ENCODE peak calls at places on chromosomes 11 and 22, in eight cellular contexts. Q is right atrium auricular region, I is IMR-90, V is upper lobe of left lung, Z is A673, C is neural progenitor cell, N is hepatocyte, H is sigmoid colon. A is an unnamed sample. For H3K36me3, the result is how much of the 10 kb centered on the place peaks cover.

GRCh38 chr22:17767236-17768065 is 6.8 kb downstream of the BID start:
- DNase-seq in Q (no peak), I (no peak), V (no peak), Z (no peak), C (no peak), N (no peak), H (no peak), A (no peak)

GRCh38 chr11:81036168-81036870 is 1595.5 kb upstream of the TENM4 start:
- DNase-seq in Q (no peak), I (no peak), V (no peak), Z (peak), C (no peak), N (peak), H (no peak), A (no peak)

GRCh38 chr11:119782673-119783072 is 53.7 kb upstream of the NECTIN1 start:
- DNase-seq in Q (no peak), I (peak), V (no peak), Z (no peak), C (peak), N (no peak), H (no peak), A (no peak)

GRCh38 chr11:39139581-39139980 is 2319.9 kb downstream of the LRRC4C start:
- DNase-seq in Q (no peak), I (no peak), V (no peak), Z (peak), C (no peak), N (no peak), H (no peak), A (no peak)

GRCh38 chr11:91922846-91923245 is 301.8 kb upstream of the FAT3 start:
- DNase-seq in Q (no peak), I (no peak), V (no peak), Z (no peak), C (no peak), N (no peak), H (no peak), A (no peak)

GRCh38 chr22:29979645-29980303 is 96.8 kb downstream of the MTMR3 start:
- DNase-seq in Q (no peak), I (no peak), V (no peak), Z (no peak), C (no peak), N (no peak), H (no peak), A (no peak)

GRCh38 chr11:116471608-116472007 is 301.2 kb downstream of the BUD13 start:
- DNase-seq in Q (no peak), I (peak), V (no peak), Z (no peak), C (no peak), N (peak), H (no peak), A (no peak)

GRCh38 chr11:5291207-5291838 is 10.4 kb downstream of the OR51B4 start:
- DNase-seq in Q (no peak), I (peak), V (no peak), Z (peak), C (peak), N (peak), H (no peak), A (peak)

GRCh38 chr11:44961894-44962293 is 11.2 kb upstream of the TP53I11 start:
- DNase-seq in Q (no peak), I (no peak), V (no peak), Z (no peak), C (no peak), N (no peak), H (no peak), A (no peak)

GRCh38 chr11:106021181-106021966 is 666 bp downstream of the MSANTD4 start:
- DNase-seq in Q (no peak), I (peak), V (no peak), Z (peak), C (no peak), N (peak), H (no peak), A (peak)

GRCh38 chr11:122399375-122399774 is 256.1 kb upstream of the UBASH3B start:
- DNase-seq in Q (no peak), I (no peak), V (no peak), Z (no peak), C (no peak), N (no peak), H (no peak), A (no peak)

GRCh38 chr11:44005076-44005800 is 42.5 kb upstream of the ACCSL start:
- DNase-seq in Q (peak), I (no peak), V (no peak), Z (peak), C (peak), N (no peak), H (peak), A (peak)

DNA sequence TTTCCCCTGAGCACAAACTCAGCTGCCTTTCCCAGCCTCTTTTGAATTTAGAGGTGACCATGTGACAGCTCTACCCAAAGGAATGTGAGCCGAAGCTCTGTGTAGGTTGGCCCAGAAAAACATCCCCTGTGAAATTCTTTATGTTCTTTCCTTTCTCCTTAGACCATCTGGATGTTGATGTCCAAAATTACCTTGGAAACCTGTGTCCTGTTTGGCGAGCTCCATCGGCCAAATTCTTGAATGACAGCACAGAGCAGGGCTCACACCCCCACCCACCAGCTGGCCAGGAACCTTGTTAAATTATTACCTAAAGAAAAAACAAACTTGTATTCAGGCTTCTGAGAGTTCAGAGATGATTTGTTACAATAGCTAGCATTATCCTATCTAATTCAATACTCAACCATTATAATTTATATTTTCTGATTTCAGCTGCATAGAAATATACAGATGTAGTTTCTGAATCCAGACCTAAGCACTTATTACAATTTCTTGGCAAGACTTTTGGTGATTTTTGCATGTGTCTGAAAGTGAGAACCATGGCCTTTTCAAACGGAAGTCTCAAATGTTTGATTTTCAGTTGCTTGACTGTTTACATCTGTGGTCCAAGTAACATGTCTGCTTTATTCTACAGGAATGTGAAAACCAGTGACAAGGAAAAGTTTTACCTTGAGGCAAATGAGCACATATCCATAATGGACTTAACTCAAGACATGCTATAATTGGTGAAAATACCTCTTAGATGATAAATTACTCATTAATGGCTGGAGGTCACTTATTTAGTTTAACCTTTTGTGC is 554.2 kb downstream of the NTM start:
- DNase-seq in Q (no peak), I (peak), V (no peak), Z (no peak), C (no peak), N (no peak), H (no peak), A (no peak)
- H3K27ac ChIP-seq in Q (peak), I (no peak), V (no peak), Z (no peak), C (no peak), N (no peak), H (no peak), A (no peak)

GRCh38 chr11:61793829-61794204 is 1.1 kb downstream of the FEN1 start:
- DNase-seq in Q (no peak), I (no peak), V (no peak), Z (peak), C (no peak), N (no peak), H (no peak), A (no peak)

GRCh38 chr11:61794579-61794978 is 1.9 kb downstream of the FEN1 start:
- DNase-seq in Q (no peak), I (no peak), V (no peak), Z (no peak), C (no peak), N (no peak), H (no peak), A (no peak)

GRCh38 chr11:61793084-61793828 is 545 bp downstream of the FEN1 start:
- DNase-seq in Q (no peak), I (no peak), V (no peak), Z (no peak), C (peak), N (no peak), H (no peak), A (peak)

GRCh38 chr11:61791737-61792309 is 576 bp downstream of the TMEM258 start:
- DNase-seq in Q (peak), I (peak), V (peak), Z (peak), C (peak), N (peak), H (peak), A (peak)

DNA sequence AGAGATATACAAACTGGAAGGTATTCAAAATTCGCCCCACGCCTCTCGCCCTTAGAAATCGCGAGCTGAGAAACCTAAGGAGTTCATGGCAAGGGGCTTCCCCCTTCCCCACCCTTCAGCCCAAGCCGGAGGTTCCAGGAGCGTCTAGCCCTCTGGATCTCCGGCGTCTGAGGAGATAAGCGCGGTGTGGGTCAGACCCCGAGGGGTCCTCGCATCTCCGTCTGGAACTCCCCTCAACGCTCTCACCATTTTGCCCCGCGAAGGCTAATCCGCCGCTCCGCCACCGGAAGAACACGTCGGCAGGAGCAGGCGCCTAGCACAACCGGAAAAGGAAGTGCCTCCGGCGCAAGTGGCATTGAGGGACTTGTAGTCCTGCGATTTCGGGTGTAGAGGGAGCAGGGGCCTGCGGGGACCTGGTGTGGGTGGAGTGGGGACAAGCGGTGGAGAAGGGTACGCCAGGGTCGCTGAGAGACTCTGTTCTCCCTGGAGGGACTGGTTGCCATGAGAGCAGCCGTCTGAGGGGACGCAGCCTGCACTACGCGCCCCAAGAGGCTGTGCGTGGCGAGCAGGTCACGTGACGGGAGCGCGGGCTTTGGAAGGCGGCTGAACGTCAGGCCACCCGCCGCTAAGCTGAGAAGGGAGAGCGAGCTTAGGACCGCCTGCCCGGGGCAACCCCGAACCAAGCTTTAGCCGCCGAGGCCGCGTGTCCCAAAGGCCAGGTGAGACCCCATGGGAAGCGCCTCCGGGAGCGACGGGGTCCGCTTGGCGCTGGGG is at the start of the genes FEN1 and TMEM258:
- DNase-seq in Q (peak), I (peak), V (peak), Z (peak), C (peak), N (peak), H (peak), A (peak)
- TF ChIP-seq CTCF in Q (no peak), I (peak), V (no peak), Z (no peak), C (no peak), N (no peak), H (no peak), A (no peak)

DNA sequence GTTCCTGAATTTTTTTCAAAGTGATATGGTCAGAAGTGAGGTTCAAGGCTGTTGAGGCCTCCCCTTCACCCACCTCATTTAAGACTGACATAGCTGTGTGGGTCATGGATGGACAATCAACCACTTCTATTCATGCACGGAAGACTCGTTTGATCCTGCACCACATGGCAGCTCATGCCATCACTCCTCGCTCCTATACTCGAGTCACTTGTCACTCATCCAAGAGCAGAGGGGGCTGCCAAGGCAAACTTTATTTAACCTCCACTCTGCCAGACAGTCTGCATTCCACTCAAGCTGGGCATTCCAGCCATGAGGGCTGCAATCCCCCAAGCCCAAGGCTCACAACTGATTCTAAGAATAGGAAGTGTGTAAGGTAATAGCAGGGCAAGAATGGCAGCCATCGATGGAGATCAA is 34.1 kb downstream of the SNX19 start:
- DNase-seq in Q (no peak), I (no peak), V (no peak), Z (no peak), C (no peak), N (no peak), H (no peak), A (no peak)
- H3K36me3 ChIP-seq in Q (half or more), I (half or more), V (half or more), Z (half or more), C (under half), N (under half), H (under half), A (under half)

GRCh38 chr11:72764503-72764902 is 12.3 kb upstream of the ARAP1 start:
- DNase-seq in Q (no peak), I (no peak), V (peak), Z (no peak), C (peak), N (peak), H (no peak), A (peak)
- H3K27ac ChIP-seq in Q (no peak), I (no peak), V (no peak), Z (no peak), C (no peak), N (peak), H (no peak), A (peak)

GRCh38 chr11:1567721-1568100 is 4.4 kb downstream of the DUSP8 start:
- DNase-seq in Q (no peak), I (no peak), V (no peak), Z (no peak), C (no peak), N (no peak), H (no peak), A (no peak)
- TF ChIP-seq CTCF in Q (no peak), I (no peak), V (no peak), Z (no peak), C (no peak), N (no peak), H (no peak), A (no peak)

GRCh38 chr11:47756208-47756607 is 10.9 kb downstream of the FNBP4 start:
- DNase-seq in Q (no peak), I (no peak), V (no peak), Z (no peak), C (no peak), N (no peak), H (no peak), A (no peak)
- H3K36me3 ChIP-seq in Q (half or more), I (half or more), V (half or more), Z (half or more), C (under half), N (under half), H (half or more), A (half or more)

DNA sequence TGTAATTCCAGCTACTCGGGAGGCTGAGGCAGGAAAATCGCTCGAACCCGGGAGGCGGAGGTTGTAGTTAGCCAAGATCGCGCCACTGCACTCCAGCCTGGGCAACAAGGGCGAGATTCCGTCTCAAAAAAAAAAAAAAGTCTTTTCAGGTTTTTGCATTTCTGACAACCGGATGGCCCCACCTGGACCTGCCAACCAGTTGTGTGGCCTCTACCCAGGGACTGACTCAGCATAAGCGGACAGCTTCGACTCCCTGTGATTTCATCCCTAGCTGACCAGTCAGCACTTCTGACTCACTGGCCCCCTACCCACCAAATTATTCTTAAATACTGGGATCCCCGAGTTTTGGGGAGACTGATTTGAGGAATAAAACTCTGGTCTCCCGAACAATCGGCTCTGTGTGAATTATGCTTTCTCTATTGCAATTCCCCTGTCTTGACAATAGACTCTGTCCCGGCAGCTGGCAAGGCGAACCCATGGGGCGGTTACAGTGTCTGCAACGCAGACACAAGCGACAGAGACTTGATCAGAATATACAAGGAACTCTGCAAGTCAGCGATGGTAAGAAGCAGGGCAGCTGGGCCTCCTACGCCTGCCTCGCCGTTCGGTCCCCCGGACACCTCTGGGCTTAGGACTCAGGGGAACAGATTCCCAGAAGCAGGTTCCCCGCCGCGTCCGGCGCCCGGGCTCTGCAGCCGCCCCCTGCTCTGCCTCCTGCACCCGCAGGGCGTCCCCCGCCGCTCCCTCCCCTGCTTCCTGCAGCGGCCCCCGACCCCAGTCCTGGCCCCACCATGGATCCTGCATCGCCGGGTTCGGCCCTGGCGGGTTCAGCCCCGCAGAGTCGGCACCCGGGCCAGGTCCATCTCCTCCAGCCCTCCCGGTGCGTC is 732 bp upstream of the TALDO1 start:
- DNase-seq in Q (no peak), I (peak), V (no peak), Z (peak), C (peak), N (no peak), H (peak), A (peak)
- H3K27ac ChIP-seq in Q (peak), I (peak), V (peak), Z (peak), C (no peak), N (peak), H (peak), A (peak)

GRCh38 chr22:27240298-27240885 is 561.2 kb downstream of the MN1 start:
- DNase-seq in Q (no peak), I (peak), V (no peak), Z (no peak), C (no peak), N (no peak), H (no peak), A (no peak)

GRCh38 chr22:27242111-27242436 is 559.5 kb downstream of the MN1 start:
- DNase-seq in Q (no peak), I (no peak), V (no peak), Z (no peak), C (no peak), N (no peak), H (no peak), A (no peak)

GRCh38 chr22:27242474-27242873 is 559.1 kb downstream of the MN1 start:
- DNase-seq in Q (no peak), I (no peak), V (no peak), Z (no peak), C (no peak), N (no peak), H (no peak), A (no peak)

GRCh38 chr22:27242917-27243589 is 558.5 kb downstream of the MN1 start:
- DNase-seq in Q (no peak), I (no peak), V (no peak), Z (no peak), C (no peak), N (peak), H (no peak), A (no peak)

GRCh38 chr22:27241430-27242110 is 560.0 kb downstream of the MN1 start:
- DNase-seq in Q (no peak), I (no peak), V (no peak), Z (no peak), C (no peak), N (peak), H (no peak), A (no peak)
- TF ChIP-seq CTCF in Q (no peak), I (no peak), V (no peak), Z (no peak), C (no peak), N (no peak), H (no peak), A (no peak)

GRCh38 chr11:70872950-70873735 is 379.2 kb downstream of the SHANK2 start:
- DNase-seq in Q (no peak), I (no peak), V (no peak), Z (no peak), C (peak), N (no peak), H (no peak), A (peak)
- H3K36me3 ChIP-seq in Q (under half), I (under half), V (under half), Z (under half), C (under half), N (under half), H (under half), A (under half)

A was measured in GM23338.